ENCODE peak calls at places on chromosomes 4 and X, in eight cellular contexts. W is PC-9, T is GM20000, U is HL-60, K is cardiac muscle cell, M is RWPE2, I is ovary, S is neural progenitor cell. A is an unnamed sample.

GRCh38 chr4:16909245-16909644 is 10.8 kb upstream of the LDB2 start:
- DNase-seq in W (no peak), T (no peak), U (no peak), K (no peak), M (no peak), I (no peak), S (peak), A (no peak)

GRCh38 chrX:88853925-88854324 is 106.9 kb downstream of the CPXCR1 start:
- DNase-seq in W (no peak), T (no peak), U (no peak), K (no peak), M (no peak), I (no peak), S (no peak), A (no peak)

GRCh38 chrX:115650916-115651315 is 89.9 kb downstream of the PLS3 start:
- DNase-seq in W (peak), T (no peak), U (no peak), K (peak), M (no peak), I (peak), S (peak), A (peak)

GRCh38 chr4:13980317-13980716 is 352.8 kb upstream of the BOD1L1 start:
- DNase-seq in W (no peak), T (no peak), U (no peak), K (no peak), M (no peak), I (no peak), S (no peak), A (no peak)

GRCh38 chr4:48129307-48130014 is 4.6 kb downstream of the TXK start:
- DNase-seq in W (no peak), T (no peak), U (no peak), K (no peak), M (no peak), I (no peak), S (no peak), A (no peak)

GRCh38 chrX:33183366-33183765 is 28.0 kb downstream of the DMD start:
- DNase-seq in W (no peak), T (no peak), U (no peak), K (peak), M (no peak), I (peak), S (no peak), A (peak)

GRCh38 chr4:32102941-32103340 is 1382.8 kb downstream of the PCDH7 start:
- DNase-seq in W (no peak), T (no peak), U (no peak), K (no peak), M (no peak), I (no peak), S (no peak), A (no peak)

GRCh38 chr4:185846550-185847210 is 34.7 kb upstream of the SORBS2 start:
- DNase-seq in W (no peak), T (no peak), U (no peak), K (no peak), M (no peak), I (no peak), S (no peak), A (no peak)

GRCh38 chrX:20913760-20914159 is 460.5 kb upstream of the CNKSR2 start:
- DNase-seq in W (no peak), T (no peak), U (no peak), K (peak), M (no peak), I (no peak), S (peak), A (peak)

DNA sequence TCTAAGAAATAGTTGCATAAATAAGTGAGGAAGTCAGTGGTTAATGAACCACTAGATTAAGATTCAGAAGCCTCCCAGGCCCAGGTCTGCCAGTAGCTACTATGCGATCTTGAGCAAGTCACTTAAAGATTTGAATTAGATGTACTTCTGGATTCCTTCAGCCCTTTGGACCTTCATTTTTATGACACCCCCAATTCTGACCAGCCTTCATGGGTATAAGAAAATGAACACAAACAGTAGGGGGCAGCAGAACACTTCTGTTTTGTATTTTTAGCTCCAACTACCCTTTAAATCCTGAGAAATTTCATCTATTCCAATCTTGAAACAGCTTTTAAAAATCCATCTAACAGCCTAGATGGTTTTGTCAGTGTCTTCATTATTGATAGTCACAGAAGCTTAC is 19.0 kb downstream of the TMEM47 start:
- DNase-seq in W (no peak), T (no peak), U (no peak), K (peak), M (no peak), I (no peak), S (peak), A (no peak)
- TF ChIP-seq CTCF in W (peak), T (peak), U (peak), K (peak), M (peak), I (no peak), S (peak), A (peak)

GRCh38 chr4:121071640-121072037 is 696 bp downstream of the NDNF start:
- DNase-seq in W (no peak), T (peak), U (no peak), K (no peak), M (no peak), I (peak), S (peak), A (no peak)
- TF ChIP-seq CTCF in W (no peak), T (no peak), U (no peak), K (no peak), M (no peak), I (no peak), S (peak), A (no peak)

GRCh38 chrX:102899940-102900916 is 36.8 kb upstream of the RAB40AL start:
- DNase-seq in W (peak), T (peak), U (peak), K (peak), M (no peak), I (peak), S (peak), A (peak)
- TF ChIP-seq CTCF in W (peak), T (peak), U (peak), K (peak), M (peak), I (peak), S (peak), A (peak)

GRCh38 chr4:107737470-107737869 is 17.4 kb upstream of the PAPSS1 start:
- DNase-seq in W (no peak), T (no peak), U (no peak), K (no peak), M (no peak), I (no peak), S (no peak), A (no peak)

GRCh38 chr4:107742196-107742595 is 22.2 kb upstream of the PAPSS1 start:
- DNase-seq in W (no peak), T (no peak), U (no peak), K (no peak), M (no peak), I (no peak), S (no peak), A (no peak)

GRCh38 chr4:107740950-107741701 is 21.1 kb upstream of the PAPSS1 start:
- DNase-seq in W (no peak), T (no peak), U (no peak), K (no peak), M (no peak), I (peak), S (no peak), A (no peak)

GRCh38 chr4:107742791-107743190 is 22.8 kb upstream of the PAPSS1 start:
- DNase-seq in W (no peak), T (no peak), U (no peak), K (no peak), M (no peak), I (no peak), S (no peak), A (no peak)

DNA sequence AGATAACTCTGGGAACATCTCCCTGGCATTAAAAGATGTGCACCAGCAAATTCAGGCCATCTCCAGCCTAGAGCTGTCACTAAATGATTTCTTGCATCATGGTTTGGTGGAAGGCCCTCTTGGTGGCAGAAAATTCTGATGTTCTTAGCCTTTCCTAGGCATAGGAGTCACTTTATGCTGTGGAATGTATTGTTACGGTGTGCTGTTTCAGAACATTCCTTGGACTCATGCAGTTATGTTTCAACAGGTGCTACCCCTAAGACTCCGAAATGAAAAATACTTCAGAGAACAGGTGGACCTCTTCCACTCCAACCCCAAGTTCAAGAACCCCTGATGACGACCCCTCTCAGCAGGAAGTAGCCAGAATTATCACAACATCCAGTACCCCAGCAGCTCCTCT is 20.3 kb upstream of the PAPSS1 start:
- DNase-seq in W (no peak), T (no peak), U (no peak), K (no peak), M (no peak), I (no peak), S (peak), A (no peak)
- TF ChIP-seq CTCF in W (no peak), T (no peak), U (no peak), K (peak), M (no peak), I (no peak), S (peak), A (no peak)

DNA sequence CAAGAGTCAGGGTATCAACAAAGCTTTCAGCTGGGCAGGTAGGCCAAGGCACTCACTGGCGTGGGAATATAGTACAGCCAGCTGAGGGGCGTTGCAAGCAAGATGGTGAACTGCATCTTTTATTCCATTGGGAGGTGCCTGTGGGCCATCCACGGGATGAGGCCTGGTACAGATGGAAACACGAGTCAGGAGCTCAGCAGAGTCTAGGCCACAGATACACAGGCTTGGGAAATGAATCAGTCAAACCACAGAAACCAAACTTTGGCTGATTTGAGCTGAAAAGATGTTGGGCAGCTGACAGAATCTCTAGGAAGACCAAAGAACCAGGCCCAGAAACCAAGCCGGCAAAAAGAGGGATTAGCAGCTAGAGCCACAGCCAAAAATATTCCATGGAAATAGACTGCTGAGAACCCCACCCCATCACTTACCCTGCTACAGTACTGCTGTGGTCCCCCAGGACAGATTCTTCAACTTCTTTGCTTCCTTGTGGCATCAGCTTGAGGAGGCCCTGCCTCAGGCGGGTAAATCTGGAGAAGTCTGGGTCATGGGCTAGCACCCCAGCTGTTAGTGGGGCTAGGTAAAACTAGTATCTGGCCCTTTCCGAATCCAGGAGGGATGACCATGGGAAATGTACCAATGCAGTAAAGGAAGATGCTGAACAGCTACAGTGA is 75.4 kb downstream of the TMEM131L start:
- DNase-seq in W (no peak), T (no peak), U (no peak), K (no peak), M (no peak), I (no peak), S (no peak), A (no peak)
- TF ChIP-seq CTCF in W (no peak), T (no peak), U (no peak), K (no peak), M (no peak), I (no peak), S (no peak), A (no peak)

GRCh38 chr4:67549123-67549522 is 3.8 kb upstream of the CENPC start:
- DNase-seq in W (peak), T (peak), U (no peak), K (no peak), M (no peak), I (no peak), S (no peak), A (no peak)
- TF ChIP-seq CTCF in W (peak), T (peak), U (no peak), K (peak), M (peak), I (no peak), S (peak), A (no peak)